ENCODE peak calls at places on chromosomes 16 and 17, in five cellular contexts. O is fibroblast of pulmonary artery, X is cerebellar nuclear complex, C is T-helper 17 cell, J is NCI-H2107. D is an unnamed sample.
A peak's percentile ranks its signal among the peaks of the same experiment; 100 is the strongest.

GRCh38 chr17:2028737-2029136 is 1.2 kb upstream of the DPH1 start:
- DNase-seq in C (no peak), O (no peak), X (no peak), J (no peak), D (no peak)

GRCh38 chr17:43515641-43516040 is 30.5 kb downstream of the ETV4 start:
- DNase-seq in C (no peak), X (no peak), J (no peak), O (peak; percentile 23), D (no peak)

GRCh38 chr17:42408076-42408475 is 15.0 kb downstream of the CAVIN1 start:
- DNase-seq in X (no peak), O (peak; percentile 51), J (no peak), C (no peak), D (no peak)

GRCh38 chr17:69819316-69820087 is 255.5 kb upstream of the KCNJ16 start:
- DNase-seq in J (no peak), C (no peak), O (no peak), X (no peak), D (no peak)

GRCh38 chr16:89442990-89443726 is 47.2 kb downstream of the ANKRD11 start:
- DNase-seq in J (no peak), X (no peak), O (peak; percentile 63), C (no peak), D (no peak)

GRCh38 chr17:50200447-50201225 is 795 bp downstream of the COL1A1 start:
- DNase-seq in O (peak; percentile 96), X (no peak), C (peak; percentile 64), J (peak; percentile 26), D (peak; percentile 76)

GRCh38 chr17:17874478-17874877 is 37.7 kb upstream of the SREBF1 start:
- DNase-seq in O (peak; percentile 28), X (no peak), C (no peak), J (no peak), D (no peak)

GRCh38 chr16:10655415-10655977 is 39.2 kb downstream of the TEKT5 start:
- DNase-seq in C (no peak), J (no peak), X (no peak), O (no peak), D (no peak)

GRCh38 chr17:50956409-50956749 is 90.2 kb upstream of the TOB1 start:
- DNase-seq in J (no peak), X (no peak), C (no peak), O (no peak), D (no peak)

GRCh38 chr17:37117743-37118142 is 169.0 kb downstream of the AATF start:
- DNase-seq in C (no peak), O (no peak), X (no peak), J (no peak), D (no peak)

GRCh38 chr17:58231644-58232043 is 6.7 kb upstream of the LPO start:
- DNase-seq in X (no peak), J (no peak), C (no peak), O (no peak), D (no peak)

GRCh38 chr17:15341385-15341849 is at the start of gene TEKT3:
- DNase-seq in O (peak; percentile 52), C (no peak), X (no peak), J (no peak), D (no peak)

GRCh38 chr16:77995843-77996455 is 26.4 kb upstream of the CLEC3A start:
- DNase-seq in C (no peak), X (no peak), J (no peak), O (no peak), D (no peak)

GRCh38 chr17:21523482-21524210 is 147.5 kb downstream of the KCNJ12 start:
- DNase-seq in O (no peak), X (no peak), J (no peak), C (no peak), D (no peak)

GRCh38 chr16:73298562-73298961 is 250.6 kb upstream of the ZFHX3 start:
- DNase-seq in X (no peak), J (no peak), O (peak; percentile 27), C (no peak), D (no peak)

GRCh38 chr17:49229805-49230600 is 584 bp downstream of the PHOSPHO1 start:
- DNase-seq in C (no peak), X (no peak), J (no peak), O (no peak), D (no peak)

GRCh38 chr17:67004191-67004590 is 39.7 kb downstream of the CACNG4 start:
- DNase-seq in C (no peak), O (no peak), X (no peak), J (no peak), D (no peak)

GRCh38 chr17:75830168-75831031 is 13.8 kb downstream of the UNC13D start:
- DNase-seq in X (no peak), O (no peak), J (no peak), C (no peak), D (no peak)

GRCh38 chr16:86355114-86355513 is 155.2 kb upstream of the FOXF1 start:
- DNase-seq in X (no peak), O (no peak), C (no peak), J (no peak), D (no peak)

GRCh38 chr17:61309857-61310256 is 89.8 kb upstream of the TBX2 start:
- DNase-seq in X (no peak), J (no peak), C (no peak), O (peak; percentile 69), D (no peak)

GRCh38 chr17:46822388-46822921 is 4.0 kb upstream of the WNT3 start:
- DNase-seq in J (no peak), C (no peak), X (no peak), O (no peak), D (no peak)

GRCh38 chr16:68732741-68733399 is 4.2 kb upstream of the CDH1 start:
- DNase-seq in O (no peak), X (no peak), J (no peak), C (no peak), D (no peak)

GRCh38 chr16:22352726-22353125 is 21.7 kb downstream of the CDR2 start:
- DNase-seq in O (no peak), J (no peak), C (no peak), X (no peak), D (no peak)

GRCh38 chr16:88315543-88316105 is 67.1 kb upstream of the ZNF469 start:
- DNase-seq in J (no peak), X (no peak), C (no peak), O (peak; percentile 63), D (no peak)

GRCh38 chr17:61635913-61636432 is 45.0 kb upstream of the NACA2 start:
- DNase-seq in J (peak; percentile 8), X (no peak), O (peak; percentile 79), C (peak; percentile 18), D (peak; percentile 14)

GRCh38 chr17:6393368-6393952 is 41.5 kb downstream of the AIPL1 start:
- DNase-seq in O (no peak), C (no peak), J (no peak), X (no peak), D (no peak)

GRCh38 chr17:45628019-45628418 is 137.5 kb upstream of the PLEKHM1 start:
- DNase-seq in O (no peak), X (no peak), C (no peak), J (no peak), D (no peak)

GRCh38 chr17:40311575-40311974 is 2.6 kb downstream of the RARA start:
- DNase-seq in J (no peak), C (no peak), O (no peak), X (no peak), D (no peak)

GRCh38 chr17:50352693-50353599 is 7.0 kb downstream of the XYLT2 start:
- DNase-seq in X (no peak), C (no peak), O (no peak), J (no peak), D (no peak)

GRCh38 chr17:50350733-50351132 is 4.8 kb downstream of the XYLT2 start:
- DNase-seq in O (no peak), J (no peak), X (no peak), C (no peak), D (no peak)

GRCh38 chr17:82458885-82459424 is 414 bp downstream of the NARF start:
- DNase-seq in J (no peak), X (no peak), C (no peak), O (peak; percentile 30), D (no peak)

GRCh38 chr17:82716383-82717181 is at the start of gene FN3KRP:
- DNase-seq in X (peak; percentile 19), J (peak; percentile 90), O (peak; percentile 94), C (peak; percentile 91), D (peak; percentile 85)

GRCh38 chr16:77157346-77157745 is 33.6 kb upstream of the MON1B start:
- DNase-seq in J (no peak), C (no peak), X (no peak), O (no peak), D (no peak)

GRCh38 chr17:80870401-80870800 is 121.2 kb upstream of the CHMP6 start:
- DNase-seq in C (no peak), X (no peak), J (no peak), O (no peak), D (no peak)

GRCh38 chr17:77304051-77304745 is 163.4 kb downstream of the SEC14L1 start:
- DNase-seq in J (no peak), C (no peak), O (peak; percentile 43), X (no peak), D (no peak)

GRCh38 chr16:4578961-4579530 is 22.9 kb downstream of the C16orf96 start:
- DNase-seq in X (no peak), C (no peak), O (no peak), J (peak; percentile 58), D (no peak)

GRCh38 chr17:31398381-31399275 is 7.2 kb downstream of the RAB11FIP4 start:
- DNase-seq in J (no peak), O (no peak), C (no peak), X (no peak), D (no peak)

GRCh38 chr17:19744922-19745757 is 3.0 kb downstream of the ALDH3A1 start:
- DNase-seq in X (no peak), J (no peak), O (peak; percentile 75), C (peak; percentile 72), D (peak; percentile 54)

GRCh38 chr16:86932130-86932982 is 354.0 kb downstream of the FOXL1 start:
- DNase-seq in X (no peak), O (no peak), J (no peak), C (no peak), D (no peak)

D was measured in T-helper 1 cell.